ENCODE peak calls at places on chromosomes 6 and 20, in seven cellular contexts. One of them, this sample, is unnamed.

GRCh38 chr6:167396659-167397490 is 72.0 kb downstream of the TTLL2 start:
- DNase-seq in heart left ventricle: no peak
- DNase-seq in cardiac muscle cell: no peak
- DNase-seq in thoracic aorta: no peak
- DNase-seq in right lobe of liver: no peak
- DNase-seq in CD8-positive, alpha-beta T cell: no peak
- DNase-seq in ovary: no peak
- DNase-seq in this sample: no peak

GRCh38 chr6:20302702-20303251 is 90.5 kb upstream of the MBOAT1 start:
- DNase-seq in right lobe of liver: no peak
- DNase-seq in thoracic aorta: no peak
- DNase-seq in CD8-positive, alpha-beta T cell: no peak
- DNase-seq in cardiac muscle cell: peak
- DNase-seq in ovary: no peak
- DNase-seq in heart left ventricle: no peak
- DNase-seq in this sample: no peak

GRCh38 chr20:23120936-23121765 is 35.0 kb upstream of the CD93 start:
- DNase-seq in thoracic aorta: no peak
- DNase-seq in CD8-positive, alpha-beta T cell: no peak
- DNase-seq in heart left ventricle: no peak
- DNase-seq in ovary: no peak
- DNase-seq in right lobe of liver: no peak
- DNase-seq in cardiac muscle cell: peak
- DNase-seq in this sample: no peak

GRCh38 chr6:17867880-17868279 is 119.6 kb downstream of the KIF13A start:
- DNase-seq in heart left ventricle: no peak
- DNase-seq in CD8-positive, alpha-beta T cell: no peak
- DNase-seq in ovary: no peak
- DNase-seq in thoracic aorta: no peak
- DNase-seq in cardiac muscle cell: no peak
- DNase-seq in right lobe of liver: no peak
- DNase-seq in this sample: no peak

GRCh38 chr6:53581161-53581560 is 36.3 kb upstream of the GCLC start:
- DNase-seq in ovary: no peak
- DNase-seq in CD8-positive, alpha-beta T cell: no peak
- DNase-seq in thoracic aorta: no peak
- DNase-seq in right lobe of liver: no peak
- DNase-seq in heart left ventricle: no peak
- DNase-seq in cardiac muscle cell: no peak
- DNase-seq in this sample: no peak

GRCh38 chr6:12585497-12585958 is 131.0 kb upstream of the PHACTR1 start:
- DNase-seq in CD8-positive, alpha-beta T cell: no peak
- DNase-seq in thoracic aorta: no peak
- DNase-seq in right lobe of liver: peak
- DNase-seq in ovary: no peak
- DNase-seq in heart left ventricle: peak
- DNase-seq in cardiac muscle cell: no peak
- DNase-seq in this sample: no peak

GRCh38 chr6:54515013-54515412 is 206.8 kb downstream of the TINAG start:
- DNase-seq in cardiac muscle cell: no peak
- DNase-seq in right lobe of liver: no peak
- DNase-seq in heart left ventricle: no peak
- DNase-seq in CD8-positive, alpha-beta T cell: no peak
- DNase-seq in thoracic aorta: no peak
- DNase-seq in ovary: no peak
- DNase-seq in this sample: no peak

GRCh38 chr6:136582702-136583471 is 32.7 kb upstream of the MAP7 start:
- DNase-seq in heart left ventricle: no peak
- DNase-seq in right lobe of liver: no peak
- DNase-seq in CD8-positive, alpha-beta T cell: no peak
- DNase-seq in ovary: no peak
- DNase-seq in cardiac muscle cell: no peak
- DNase-seq in thoracic aorta: no peak
- DNase-seq in this sample: no peak

GRCh38 chr20:51631011-51631950 is 88.8 kb upstream of the NFATC2 start:
- DNase-seq in ovary: peak
- DNase-seq in CD8-positive, alpha-beta T cell: no peak
- DNase-seq in thoracic aorta: peak
- DNase-seq in heart left ventricle: peak
- DNase-seq in cardiac muscle cell: no peak
- DNase-seq in right lobe of liver: no peak
- DNase-seq in this sample: no peak

GRCh38 chr20:3195607-3196230 is 8.8 kb downstream of the DDRGK1 start:
- DNase-seq in CD8-positive, alpha-beta T cell: no peak
- DNase-seq in heart left ventricle: no peak
- DNase-seq in ovary: no peak
- DNase-seq in right lobe of liver: no peak
- DNase-seq in thoracic aorta: no peak
- DNase-seq in cardiac muscle cell: no peak
- DNase-seq in this sample: no peak

GRCh38 chr6:65468307-65468706 is 238.7 kb downstream of the EYS start:
- DNase-seq in right lobe of liver: no peak
- DNase-seq in cardiac muscle cell: no peak
- DNase-seq in thoracic aorta: no peak
- DNase-seq in ovary: no peak
- DNase-seq in CD8-positive, alpha-beta T cell: no peak
- DNase-seq in heart left ventricle: no peak
- DNase-seq in this sample: no peak

GRCh38 chr6:76707630-76708029 is 635.2 kb upstream of the IMPG1 start:
- DNase-seq in cardiac muscle cell: no peak
- DNase-seq in thoracic aorta: no peak
- DNase-seq in CD8-positive, alpha-beta T cell: no peak
- DNase-seq in right lobe of liver: no peak
- DNase-seq in ovary: no peak
- DNase-seq in heart left ventricle: no peak
- DNase-seq in this sample: no peak

GRCh38 chr20:38963745-38964144 is 1.6 kb downstream of the DHX35 start:
- DNase-seq in heart left ventricle: no peak
- DNase-seq in thoracic aorta: no peak
- DNase-seq in right lobe of liver: no peak
- DNase-seq in ovary: no peak
- DNase-seq in cardiac muscle cell: no peak
- DNase-seq in CD8-positive, alpha-beta T cell: no peak
- DNase-seq in this sample: no peak
- H3K4me3 ChIP-seq in heart left ventricle: no peak
- H3K4me3 ChIP-seq in thoracic aorta: no peak
- H3K4me3 ChIP-seq in right lobe of liver: no peak
- H3K4me3 ChIP-seq in ovary: no peak
- H3K4me3 ChIP-seq in cardiac muscle cell: no peak
- H3K4me3 ChIP-seq in CD8-positive, alpha-beta T cell: no peak
- H3K4me3 ChIP-seq in this sample: no peak

GRCh38 chr6:133549252-133549925 is 308.2 kb downstream of the EYA4 start:
- DNase-seq in right lobe of liver: no peak
- DNase-seq in ovary: no peak
- DNase-seq in heart left ventricle: no peak
- DNase-seq in thoracic aorta: no peak
- DNase-seq in CD8-positive, alpha-beta T cell: no peak
- DNase-seq in cardiac muscle cell: no peak
- DNase-seq in this sample: no peak

GRCh38 chr6:133547136-133547535 is 306.0 kb downstream of the EYA4 start:
- DNase-seq in CD8-positive, alpha-beta T cell: no peak
- DNase-seq in heart left ventricle: no peak
- DNase-seq in right lobe of liver: no peak
- DNase-seq in thoracic aorta: no peak
- DNase-seq in ovary: no peak
- DNase-seq in cardiac muscle cell: no peak
- DNase-seq in this sample: no peak

GRCh38 chr6:133546098-133546497 is 304.9 kb downstream of the EYA4 start:
- DNase-seq in right lobe of liver: no peak
- DNase-seq in CD8-positive, alpha-beta T cell: no peak
- DNase-seq in heart left ventricle: no peak
- DNase-seq in cardiac muscle cell: no peak
- DNase-seq in ovary: no peak
- DNase-seq in thoracic aorta: no peak
- DNase-seq in this sample: no peak

GRCh38 chr6:133550026-133550425 is 308.9 kb downstream of the EYA4 start:
- DNase-seq in thoracic aorta: no peak
- DNase-seq in right lobe of liver: no peak
- DNase-seq in cardiac muscle cell: no peak
- DNase-seq in ovary: no peak
- DNase-seq in CD8-positive, alpha-beta T cell: no peak
- DNase-seq in heart left ventricle: no peak
- DNase-seq in this sample: no peak

GRCh38 chr6:133548409-133548808 is 307.3 kb downstream of the EYA4 start:
- DNase-seq in heart left ventricle: no peak
- DNase-seq in thoracic aorta: no peak
- DNase-seq in right lobe of liver: no peak
- DNase-seq in cardiac muscle cell: peak
- DNase-seq in ovary: no peak
- DNase-seq in CD8-positive, alpha-beta T cell: no peak
- DNase-seq in this sample: no peak
- H3K4me3 ChIP-seq in heart left ventricle: no peak
- H3K4me3 ChIP-seq in thoracic aorta: no peak
- H3K4me3 ChIP-seq in right lobe of liver: no peak
- H3K4me3 ChIP-seq in cardiac muscle cell: no peak
- H3K4me3 ChIP-seq in ovary: no peak
- H3K4me3 ChIP-seq in CD8-positive, alpha-beta T cell: no peak
- H3K4me3 ChIP-seq in this sample: no peak

GRCh38 chr6:109327502-109327901 is 54.8 kb downstream of the CD164 start:
- DNase-seq in right lobe of liver: no peak
- DNase-seq in heart left ventricle: no peak
- DNase-seq in CD8-positive, alpha-beta T cell: no peak
- DNase-seq in ovary: no peak
- DNase-seq in thoracic aorta: no peak
- DNase-seq in cardiac muscle cell: no peak
- DNase-seq in this sample: no peak

GRCh38 chr6:109321752-109322151 is 60.5 kb downstream of the CD164 start:
- DNase-seq in CD8-positive, alpha-beta T cell: no peak
- DNase-seq in thoracic aorta: no peak
- DNase-seq in cardiac muscle cell: no peak
- DNase-seq in right lobe of liver: no peak
- DNase-seq in heart left ventricle: no peak
- DNase-seq in ovary: no peak
- DNase-seq in this sample: no peak

GRCh38 chr6:109325400-109325801 is 56.9 kb downstream of the CD164 start:
- DNase-seq in CD8-positive, alpha-beta T cell: no peak
- DNase-seq in right lobe of liver: no peak
- DNase-seq in thoracic aorta: no peak
- DNase-seq in cardiac muscle cell: no peak
- DNase-seq in heart left ventricle: no peak
- DNase-seq in ovary: no peak
- DNase-seq in this sample: no peak

GRCh38 chr6:109326346-109326745 is 55.9 kb downstream of the CD164 start:
- DNase-seq in CD8-positive, alpha-beta T cell: no peak
- DNase-seq in heart left ventricle: no peak
- DNase-seq in cardiac muscle cell: no peak
- DNase-seq in right lobe of liver: no peak
- DNase-seq in ovary: no peak
- DNase-seq in thoracic aorta: no peak
- DNase-seq in this sample: no peak

DNA sequence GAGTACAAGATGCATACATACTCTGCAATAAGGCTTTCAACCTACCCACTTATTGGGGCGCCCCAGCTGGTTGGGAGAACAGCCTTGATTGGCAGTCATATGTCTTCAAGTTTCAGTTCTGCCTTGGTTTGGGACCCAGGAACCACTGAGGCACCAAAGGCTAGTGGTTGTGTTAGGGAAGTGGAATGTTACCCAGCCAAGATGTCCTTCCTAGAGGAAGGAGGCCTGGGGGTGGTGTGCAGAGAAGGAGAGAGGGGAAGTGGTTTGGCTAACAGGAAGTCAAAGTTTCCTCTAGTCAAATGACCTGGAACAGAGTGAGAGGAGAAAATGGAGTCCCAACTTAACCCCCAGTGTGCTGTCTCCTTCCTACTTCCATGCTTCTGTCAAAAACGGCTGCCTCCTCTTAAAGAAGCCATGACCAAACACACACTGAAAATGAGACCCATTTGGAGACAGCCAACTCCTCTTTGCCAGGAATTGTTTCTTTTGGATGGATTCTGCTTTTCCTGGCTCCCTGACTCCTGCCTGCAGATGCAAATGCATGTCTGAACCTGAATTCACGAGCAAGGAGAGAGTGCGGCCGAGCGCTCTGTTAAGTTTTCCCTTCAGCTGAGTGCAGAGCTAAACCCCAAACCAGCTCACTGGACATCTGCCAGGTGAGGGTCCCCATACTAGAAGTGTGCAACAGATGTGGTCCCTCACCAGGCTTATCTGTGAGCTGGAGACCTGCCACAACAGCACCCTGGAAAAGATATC is 59.3 kb downstream of the CD164 start:
- DNase-seq in thoracic aorta: peak
- DNase-seq in ovary: no peak
- DNase-seq in right lobe of liver: no peak
- DNase-seq in cardiac muscle cell: no peak
- DNase-seq in heart left ventricle: peak
- DNase-seq in CD8-positive, alpha-beta T cell: no peak
- DNase-seq in this sample: no peak
- H3K4me3 ChIP-seq in thoracic aorta: peak
- H3K4me3 ChIP-seq in ovary: no peak
- H3K4me3 ChIP-seq in right lobe of liver: no peak
- H3K4me3 ChIP-seq in cardiac muscle cell: no peak
- H3K4me3 ChIP-seq in heart left ventricle: no peak
- H3K4me3 ChIP-seq in CD8-positive, alpha-beta T cell: no peak
- H3K4me3 ChIP-seq in this sample: no peak

GRCh38 chr20:59603727-59604608 is at the start of gene PHACTR3:
- DNase-seq in right lobe of liver: no peak
- DNase-seq in CD8-positive, alpha-beta T cell: no peak
- DNase-seq in thoracic aorta: no peak
- DNase-seq in cardiac muscle cell: no peak
- DNase-seq in heart left ventricle: no peak
- DNase-seq in ovary: no peak
- DNase-seq in this sample: no peak
- H3K4me3 ChIP-seq in right lobe of liver: no peak
- H3K4me3 ChIP-seq in CD8-positive, alpha-beta T cell: no peak
- H3K4me3 ChIP-seq in thoracic aorta: peak
- H3K4me3 ChIP-seq in cardiac muscle cell: no peak
- H3K4me3 ChIP-seq in heart left ventricle: peak
- H3K4me3 ChIP-seq in ovary: no peak
- H3K4me3 ChIP-seq in this sample: no peak

GRCh38 chr20:11838076-11838636 is 79.5 kb upstream of the BTBD3 start:
- DNase-seq in right lobe of liver: no peak
- DNase-seq in thoracic aorta: no peak
- DNase-seq in ovary: no peak
- DNase-seq in CD8-positive, alpha-beta T cell: no peak
- DNase-seq in heart left ventricle: no peak
- DNase-seq in cardiac muscle cell: no peak
- DNase-seq in this sample: no peak

GRCh38 chr20:11832397-11832796 is 85.3 kb upstream of the BTBD3 start:
- DNase-seq in cardiac muscle cell: no peak
- DNase-seq in heart left ventricle: no peak
- DNase-seq in right lobe of liver: no peak
- DNase-seq in thoracic aorta: no peak
- DNase-seq in ovary: no peak
- DNase-seq in CD8-positive, alpha-beta T cell: no peak
- DNase-seq in this sample: no peak

DNA sequence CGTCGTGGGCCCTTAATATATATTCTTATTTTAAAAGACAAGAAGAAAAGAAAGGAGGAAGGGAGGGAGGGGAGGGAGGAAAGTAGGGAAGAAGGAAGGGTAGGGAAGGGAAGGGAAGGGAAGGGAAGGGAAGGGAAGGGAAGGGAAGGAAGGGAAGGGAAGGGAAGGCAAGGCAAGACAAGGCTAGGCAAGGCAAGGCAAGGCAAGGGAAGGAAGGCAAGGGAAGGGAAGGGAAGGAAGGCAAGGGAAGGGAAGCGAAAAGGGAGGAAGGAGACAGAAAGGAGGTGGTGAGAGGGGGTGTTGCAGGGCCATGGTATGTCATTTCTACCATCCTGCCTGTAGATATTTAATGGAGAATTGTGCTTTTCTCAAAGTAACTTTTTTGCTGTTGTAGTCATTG is 83.9 kb upstream of the BTBD3 start:
- DNase-seq in CD8-positive, alpha-beta T cell: no peak
- DNase-seq in ovary: no peak
- DNase-seq in heart left ventricle: no peak
- DNase-seq in cardiac muscle cell: no peak
- DNase-seq in right lobe of liver: no peak
- DNase-seq in thoracic aorta: no peak
- DNase-seq in this sample: no peak
- H3K4me3 ChIP-seq in CD8-positive, alpha-beta T cell: no peak
- H3K4me3 ChIP-seq in ovary: no peak
- H3K4me3 ChIP-seq in heart left ventricle: no peak
- H3K4me3 ChIP-seq in cardiac muscle cell: no peak
- H3K4me3 ChIP-seq in right lobe of liver: no peak
- H3K4me3 ChIP-seq in thoracic aorta: no peak
- H3K4me3 ChIP-seq in this sample: no peak

This sample was measured in CD4-positive, CD25-positive, alpha-beta regulatory T cell.